ENCODE peak calls at places on chromosomes 2 and 18, in nine cellular contexts. B, P, G, E, A, J, W, T and M are unnamed samples.

GRCh38 chr2:165911231-165911630 is 42.3 kb downstream of the TTC21B start:
- DNase-seq in B (no peak), P (no peak), G (no peak), E (peak), A (peak), J (no peak), W (no peak), T (no peak), M (no peak)

GRCh38 chr2:41495050-41495449 is 552.8 kb upstream of the PKDCC start:
- DNase-seq in B (no peak), P (no peak), G (no peak), E (peak), A (no peak), J (no peak), W (no peak), T (no peak), M (no peak)

GRCh38 chr2:181305151-181306123 is 151.7 kb upstream of the ITGA4 start:
- DNase-seq in B (no peak), P (no peak), G (peak), E (peak), A (no peak), J (no peak), W (no peak), T (no peak), M (peak)

GRCh38 chr18:26304511-26304910 is 78.3 kb downstream of the TAF4B start:
- DNase-seq in B (no peak), P (no peak), G (no peak), E (no peak), A (no peak), J (no peak), W (no peak), T (no peak), M (no peak)

GRCh38 chr2:207692206-207693065 is 19.0 kb upstream of the CCNYL1 start:
- DNase-seq in B (peak), P (peak), G (peak), E (no peak), A (no peak), J (no peak), W (peak), T (peak), M (peak)

GRCh38 chr2:15158117-15158516 is 403.0 kb downstream of the NBAS start:
- DNase-seq in B (peak), P (no peak), G (no peak), E (no peak), A (no peak), J (no peak), W (no peak), T (no peak), M (no peak)

GRCh38 chr2:174300114-174300513 is 34.6 kb upstream of the SP9 start:
- DNase-seq in B (no peak), P (no peak), G (no peak), E (peak), A (peak), J (no peak), W (no peak), T (no peak), M (no peak)

GRCh38 chr2:7795358-7796199 is 878.4 kb downstream of the RNF144A start:
- DNase-seq in B (no peak), P (no peak), G (no peak), E (no peak), A (peak), J (no peak), W (no peak), T (no peak), M (no peak)

GRCh38 chr2:170090229-170090628 is 87.7 kb upstream of the MYO3B start:
- DNase-seq in B (no peak), P (no peak), G (no peak), E (no peak), A (no peak), J (no peak), W (no peak), T (no peak), M (no peak)

GRCh38 chr2:168189835-168190426 is 57.5 kb downstream of the STK39 start:
- DNase-seq in B (no peak), P (no peak), G (no peak), E (peak), A (peak), J (no peak), W (no peak), T (no peak), M (no peak)

GRCh38 chr18:55334875-55335274 is 253.1 kb downstream of the TCF4 start:
- DNase-seq in B (peak), P (no peak), G (no peak), E (no peak), A (no peak), J (peak), W (no peak), T (no peak), M (no peak)

GRCh38 chr2:197851451-197851850 is 47.1 kb downstream of the PLCL1 start:
- DNase-seq in B (no peak), P (no peak), G (no peak), E (no peak), A (no peak), J (no peak), W (no peak), T (no peak), M (no peak)

GRCh38 chr18:58785171-58785805 is 79.4 kb upstream of the ZNF532 start:
- DNase-seq in B (peak), P (no peak), G (no peak), E (peak), A (no peak), J (no peak), W (no peak), T (no peak), M (no peak)

GRCh38 chr18:37364237-37364636 is 201.4 kb downstream of the CELF4 start:
- DNase-seq in B (peak), P (no peak), G (no peak), E (no peak), A (no peak), J (no peak), W (no peak), T (no peak), M (no peak)